ENCODE peak calls at places on chromosomes 4 and X, in nine cellular contexts. O, U, Y, X, J, Z, A, N and G are unnamed samples.

GRCh38 chr4:8221476-8221875 is 22.4 kb downstream of the SH3TC1 start:
- DNase-seq in O (peak; percentile 77), U (no peak), Y (no peak), X (no peak), J (peak; percentile 72), Z (no peak), A (peak; percentile 10), N (no peak), G (no peak)

GRCh38 chrX:119015407-119016242 is 41.2 kb downstream of the LONRF3 start:
- DNase-seq in O (peak; percentile 87), U (no peak), Y (no peak), X (peak; percentile 67), J (peak; percentile 31), Z (peak; percentile 54), A (peak; percentile 80), N (peak; percentile 49), G (peak; percentile 88)

GRCh38 chrX:24054182-24055042 is at the start of gene EIF2S3:
- DNase-seq in O (peak; percentile 92), U (peak; percentile 77), Y (peak; percentile 76), X (peak; percentile 91), J (peak; percentile 91), Z (peak; percentile 93), A (peak; percentile 98), N (peak; percentile 80), G (peak; percentile 97)

GRCh38 chr4:141609243-141609642 is 27.1 kb upstream of the IL15 start:
- DNase-seq in O (peak; percentile 2), U (no peak), Y (no peak), X (no peak), J (no peak), Z (no peak), A (no peak), N (no peak), G (no peak)

GRCh38 chrX:116961872-116962582 is 499.3 kb upstream of the CT83 start:
- DNase-seq in O (peak; percentile 43), U (no peak), Y (no peak), X (no peak), J (no peak), Z (no peak), A (no peak), N (no peak), G (no peak)

GRCh38 chr4:170198742-170199141 is 109.0 kb upstream of the AADAT start:
- DNase-seq in O (peak; percentile 24), U (no peak), Y (no peak), X (no peak), J (no peak), Z (no peak), A (no peak), N (no peak), G (no peak)

GRCh38 chr4:147160908-147161513 is 215.3 kb upstream of the TTC29 start:
- DNase-seq in O (peak; percentile 73), U (no peak), Y (peak; percentile 66), X (no peak), J (peak; percentile 72), Z (no peak), A (peak; percentile 71), N (no peak), G (no peak)

GRCh38 chr4:1762264-1763010 is 30.7 kb upstream of the FGFR3 start:
- DNase-seq in O (no peak), U (no peak), Y (no peak), X (no peak), J (no peak), Z (no peak), A (no peak), N (no peak), G (no peak)

GRCh38 chr4:10529256-10529890 is 72.1 kb upstream of the ZNF518B start:
- DNase-seq in O (peak; percentile 37), U (no peak), Y (no peak), X (no peak), J (no peak), Z (no peak), A (no peak), N (no peak), G (no peak)

GRCh38 chr4:183721207-183722081 is 62.4 kb downstream of the TRAPPC11 start:
- DNase-seq in O (peak; percentile 70), U (no peak), Y (peak; percentile 27), X (peak; percentile 88), J (peak; percentile 65), Z (peak; percentile 69), A (peak; percentile 41), N (peak; percentile 83), G (peak; percentile 88)